ENCODE peak calls at places on chromosomes 6 and 20, in ten cellular contexts. N is heart left ventricle; P is mesendoderm; U is H7; E is CD8-positive, alpha-beta T cell; Q is mammary epithelial cell; F is heart right ventricle; V is adrenal gland; W is tibial artery; G is spleen. C is an unnamed sample.

GRCh38 chr20:39829713-39830112 is 859.3 kb downstream of the MAFB start:
- DNase-seq in N (no peak), P (no peak), U (peak; percentile 28), E (no peak), Q (no peak), F (no peak), V (no peak), W (no peak), G (no peak), C (peak; percentile 16)

GRCh38 chr20:50645253-50646068 is 45.9 kb downstream of the RIPOR3 start:
- DNase-seq in N (peak; percentile 57), P (peak; percentile 99), U (peak; percentile 91), E (no peak), Q (peak; percentile 95), F (peak; percentile 75), V (peak; percentile 84), W (peak; percentile 81), G (no peak), C (peak; percentile 95)

GRCh38 chr6:110528930-110529325 is 52.5 kb upstream of the SLC22A16 start:
- DNase-seq in N (no peak), P (no peak), U (no peak), E (no peak), Q (no peak), F (no peak), V (no peak), W (no peak), G (no peak), C (no peak)

GRCh38 chr6:136920858-136921520 is 1.1 kb upstream of the SLC35D3 start:
- DNase-seq in N (no peak), P (peak; percentile 50), U (peak; percentile 74), E (no peak), Q (peak; percentile 6), F (no peak), V (no peak), W (no peak), G (no peak), C (peak; percentile 61)

GRCh38 chr6:39706819-39707218 is 18.4 kb downstream of the KIF6 start:
- DNase-seq in N (no peak), P (no peak), U (no peak), E (no peak), Q (no peak), F (no peak), V (no peak), W (no peak), G (no peak), C (no peak)

GRCh38 chr20:38308047-38308438 is 4.1 kb downstream of the BPI start:
- DNase-seq in N (no peak), P (peak; percentile 21), U (peak; percentile 53), E (no peak), Q (no peak), F (no peak), V (no peak), W (no peak), G (no peak), C (peak; percentile 29)

GRCh38 chr20:11891827-11892521 is 25.7 kb upstream of the BTBD3 start:
- DNase-seq in N (peak; percentile 75), P (peak; percentile 96), U (peak; percentile 80), E (peak; percentile 22), Q (peak; percentile 83), F (peak; percentile 81), V (peak; percentile 83), W (no peak), G (no peak), C (peak; percentile 97)

GRCh38 chr6:157330831-157331230 is 7.5 kb upstream of the TMEM242 start:
- DNase-seq in N (no peak), P (no peak), U (no peak), E (no peak), Q (no peak), F (no peak), V (no peak), W (no peak), G (no peak), C (no peak)

GRCh38 chr20:23441850-23442313 is 2.4 kb downstream of the CSTL1 start:
- DNase-seq in N (peak; percentile 69), P (peak; percentile 94), U (peak; percentile 91), E (peak; percentile 66), Q (peak; percentile 65), F (peak; percentile 72), V (peak; percentile 84), W (peak; percentile 72), G (peak; percentile 76), C (peak; percentile 95)

GRCh38 chr6:166045173-166045957 is 122.3 kb downstream of the TBXT start:
- DNase-seq in N (no peak), P (no peak), U (no peak), E (no peak), Q (no peak), F (no peak), V (no peak), W (no peak), G (no peak), C (no peak)

GRCh38 chr20:63361507-63362425 is 617 bp upstream of the CHRNA4 start:
- DNase-seq in N (no peak), P (no peak), U (peak; percentile 90), E (peak; percentile 20), Q (no peak), F (no peak), V (no peak), W (no peak), G (peak; percentile 52), C (peak; percentile 68)

GRCh38 chr6:121823437-121823851 is 388.0 kb downstream of the GJA1 start:
- DNase-seq in N (no peak), P (peak; percentile 99), U (peak; percentile 11), E (no peak), Q (no peak), F (no peak), V (no peak), W (no peak), G (no peak), C (peak; percentile 84)
- H3K4me3 ChIP-seq in N (no peak overlapping the region), P (no peak overlapping the region), U (no peak overlapping the region), E (no peak overlapping the region), Q (no peak overlapping the region), F (no peak overlapping the region), V (no peak overlapping the region), W (no peak overlapping the region), G (no peak overlapping the region), C (no peak overlapping the region)

DNA sequence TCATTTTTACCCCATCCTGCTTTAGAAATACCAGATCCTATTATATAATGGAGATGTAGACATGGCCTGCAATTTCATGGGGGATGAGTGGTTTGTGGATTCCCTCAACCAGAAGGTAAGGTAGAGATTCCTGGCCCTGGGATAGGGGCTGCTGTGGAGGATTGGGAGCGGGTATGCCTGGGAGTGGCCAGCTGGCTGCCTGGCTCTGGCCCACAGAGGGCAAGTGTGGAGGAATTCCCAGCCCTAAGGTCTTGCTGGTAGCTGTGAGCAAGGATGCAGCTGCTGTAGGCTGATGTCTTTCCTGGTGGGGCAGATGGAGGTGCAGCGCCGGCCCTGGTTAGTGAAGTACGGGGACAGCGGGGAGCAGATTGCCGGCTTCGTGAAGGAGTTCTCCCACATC is 6.6 kb downstream of the CTSA start:
- DNase-seq in N (no peak), P (no peak), U (no peak), E (no peak), Q (no peak), F (no peak), V (no peak), W (no peak), G (no peak), C (no peak)
- H3K36me3 ChIP-seq in N (peaks cover 96% of the 10 kb centered on the region), P (peaks cover 11% of the 10 kb centered on the region), U (peaks cover 33% of the 10 kb centered on the region), E (peaks cover 8% of the 10 kb centered on the region), Q (no peaks in the 10 kb centered on the region), F (peaks cover 24% of the 10 kb centered on the region), V (peaks cover 99% of the 10 kb centered on the region), W (peaks cover 80% of the 10 kb centered on the region), G (peaks cover 97% of the 10 kb centered on the region), C (peaks cover 7% of the 10 kb centered on the region)

GRCh38 chr6:22880686-22881433 is 311.5 kb downstream of the HDGFL1 start:
- DNase-seq in N (no peak), P (peak; percentile 82), U (no peak), E (no peak), Q (peak; percentile 96), F (no peak), V (no peak), W (no peak), G (no peak), C (no peak)

GRCh38 chr6:22875845-22876244 is 306.5 kb downstream of the HDGFL1 start:
- DNase-seq in N (no peak), P (no peak), U (no peak), E (no peak), Q (no peak), F (no peak), V (no peak), W (no peak), G (no peak), C (no peak)

GRCh38 chr6:22882581-22882980 is 313.2 kb downstream of the HDGFL1 start:
- DNase-seq in N (no peak), P (no peak), U (no peak), E (no peak), Q (no peak), F (no peak), V (no peak), W (no peak), G (no peak), C (no peak)

GRCh38 chr6:22878706-22879105 is 309.3 kb downstream of the HDGFL1 start:
- DNase-seq in N (no peak), P (no peak), U (no peak), E (no peak), Q (peak; percentile 29), F (no peak), V (no peak), W (no peak), G (no peak), C (no peak)

DNA sequence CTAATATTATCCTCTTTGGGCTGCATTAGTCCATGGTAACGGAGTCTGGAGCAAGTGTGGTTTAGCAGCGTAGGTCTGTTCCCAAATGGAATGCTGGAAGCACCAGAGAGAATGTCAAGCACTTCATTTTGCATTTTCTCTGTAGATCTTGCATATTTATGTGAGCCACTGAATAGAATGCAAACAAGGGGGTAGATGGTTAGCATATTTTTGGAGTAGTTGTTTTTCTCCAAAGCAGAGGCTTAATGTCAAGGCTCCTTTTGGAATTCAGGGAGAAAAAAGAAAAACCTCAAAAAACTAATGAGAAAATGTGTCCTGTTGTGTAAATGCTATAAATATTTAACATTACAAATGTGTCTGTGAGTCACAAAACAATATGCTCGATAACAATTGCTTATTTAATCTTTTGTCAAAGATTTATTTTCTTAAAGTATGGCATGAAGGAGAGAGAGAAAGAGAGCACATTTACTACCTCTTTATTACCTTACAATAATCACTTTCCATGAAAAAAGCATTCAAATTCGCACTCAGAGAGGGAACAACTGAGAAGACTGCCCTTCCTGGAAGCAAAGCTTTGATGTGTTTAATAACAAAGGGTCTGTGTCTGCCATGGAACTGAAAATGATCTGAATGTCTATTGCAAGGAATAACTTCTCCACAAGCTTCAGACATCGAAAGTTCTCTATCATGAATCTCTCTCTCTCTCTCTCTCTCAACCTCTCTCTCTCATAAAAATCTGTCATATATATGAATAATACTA is 308.8 kb downstream of the HDGFL1 start:
- DNase-seq in N (no peak), P (peak; percentile 92), U (peak; percentile 36), E (no peak), Q (no peak), F (no peak), V (no peak), W (no peak), G (no peak), C (peak; percentile 88)
- H3K4me3 ChIP-seq in N (no peak overlapping the region), P (no peak overlapping the region), U (no peak overlapping the region), E (no peak overlapping the region), Q (no peak overlapping the region), F (no peak overlapping the region), V (no peak overlapping the region), W (no peak overlapping the region), G (no peak overlapping the region), C (no peak overlapping the region)

DNA sequence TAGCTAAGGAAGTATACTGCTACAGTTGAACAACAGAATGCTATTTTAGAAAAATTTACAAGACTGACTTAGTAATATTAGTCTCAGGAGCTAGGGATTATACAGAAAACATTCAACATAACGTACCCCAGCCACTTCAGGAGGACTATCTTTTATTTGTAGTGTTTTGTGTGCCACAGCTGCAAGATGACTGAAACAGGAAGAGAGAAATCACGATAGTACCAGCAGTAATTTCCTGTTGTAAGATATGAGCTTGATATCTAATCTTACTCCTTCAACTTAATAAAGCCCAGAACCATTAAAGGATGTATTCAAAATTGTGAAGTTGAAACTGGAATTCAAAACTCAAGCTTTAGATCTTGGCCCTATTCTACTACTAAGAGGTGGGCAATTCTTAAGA is 42.1 kb downstream of the SLC35A1 start:
- DNase-seq in N (no peak), P (no peak), U (no peak), E (no peak), Q (no peak), F (no peak), V (no peak), W (no peak), G (no peak), C (no peak)
- H3K36me3 ChIP-seq in N (peaks cover 96% of the 10 kb centered on the region), P (peaks cover 2% of the 10 kb centered on the region), U (peaks cover 20% of the 10 kb centered on the region), E (peaks cover 36% of the 10 kb centered on the region), Q (peaks cover 40% of the 10 kb centered on the region), F (peaks cover 53% of the 10 kb centered on the region), V (peaks cover 84% of the 10 kb centered on the region), W (peaks cover 99% of the 10 kb centered on the region), G (peaks cover 100% of the 10 kb centered on the region), C (peaks cover 32% of the 10 kb centered on the region)

C was measured in GM23338.